ENCODE peak calls at places on chromosomes 13 and 19, in nine cellular contexts. G is A549, A is SK-N-SH, Z is tibial nerve, E is transverse colon, H is H1, U is esophagus muscularis mucosa, N is sigmoid colon, C is HepG2. K is an unnamed sample.

GRCh38 chr13:98157609-98158008 is 14.7 kb downstream of the FARP1 start:
- DNase-seq in G (no peak), A (no peak), Z (no peak), E (no peak), H (no peak), U (no peak), N (no peak), C (no peak), K (no peak)

GRCh38 chr19:44972802-44973201 is 17.6 kb downstream of the CLPTM1 start:
- DNase-seq in G (no peak), A (no peak), Z (no peak), E (no peak), H (no peak), U (no peak), N (no peak), C (no peak), K (no peak)

GRCh38 chr19:38974599-38975213 is 836 bp downstream of the FBXO17 start:
- DNase-seq in G (no peak), A (peak; percentile 34), Z (no peak), E (no peak), H (no peak), U (peak; percentile 93), N (no peak), C (no peak), K (no peak)

GRCh38 chr19:30853036-30853435 is 480.9 kb downstream of the ZNF536 start:
- DNase-seq in G (no peak), A (no peak), Z (no peak), E (no peak), H (no peak), U (peak; percentile 81), N (no peak), C (no peak), K (no peak)

GRCh38 chr19:50242586-50242985 is 39.2 kb downstream of the MYH14 start:
- DNase-seq in G (no peak), A (no peak), Z (no peak), E (no peak), H (no peak), U (no peak), N (no peak), C (no peak), K (no peak)

GRCh38 chr19:49746206-49746958 is 16.7 kb downstream of the TSKS start:
- DNase-seq in G (peak; percentile 67), A (peak; percentile 81), Z (no peak), E (peak; percentile 41), H (peak; percentile 97), U (no peak), N (peak; percentile 78), C (peak; percentile 36), K (peak; percentile 73)

GRCh38 chr13:95643814-95644598 is 500 bp downstream of the DZIP1 start:
- DNase-seq in G (peak; percentile 10), A (peak; percentile 80), Z (no peak), E (no peak), H (no peak), U (no peak), N (no peak), C (peak; percentile 2), K (no peak)

GRCh38 chr19:46970815-46971214 is 48.8 kb upstream of the NPAS1 start:
- DNase-seq in G (no peak), A (no peak), Z (no peak), E (no peak), H (no peak), U (no peak), N (no peak), C (no peak), K (no peak)

GRCh38 chr13:24149306-24150032 is 11.1 kb upstream of the SPATA13 start:
- DNase-seq in G (no peak), A (no peak), Z (no peak), E (no peak), H (no peak), U (no peak), N (no peak), C (no peak), K (no peak)

GRCh38 chr19:12834418-12834943 is at the start of gene RTBDN:
- DNase-seq in G (no peak), A (no peak), Z (no peak), E (no peak), H (no peak), U (no peak), N (no peak), C (no peak), K (no peak)

GRCh38 chr19:30739394-30739793 is 367.2 kb downstream of the ZNF536 start:
- DNase-seq in G (no peak), A (peak; percentile 62), Z (peak; percentile 39), E (no peak), H (no peak), U (no peak), N (no peak), C (no peak), K (no peak)

GRCh38 chr19:5567360-5567970 is at the start of gene TINCR:
- DNase-seq in G (no peak), A (peak; percentile 77), Z (no peak), E (no peak), H (no peak), U (no peak), N (no peak), C (no peak), K (no peak)

GRCh38 chr19:39563408-39563807 is 23.4 kb upstream of the EID2 start:
- DNase-seq in G (no peak), A (no peak), Z (no peak), E (no peak), H (peak; percentile 21), U (peak; percentile 19), N (no peak), C (no peak), K (no peak)

GRCh38 chr13:87524775-87525174 is 146.4 kb upstream of the SLITRK5 start:
- DNase-seq in G (no peak), A (no peak), Z (no peak), E (no peak), H (no peak), U (no peak), N (no peak), C (no peak), K (no peak)

GRCh38 chr13:112680741-112681360 is 9.0 kb upstream of the ATP11A start:
- DNase-seq in G (no peak), A (no peak), Z (no peak), E (no peak), H (no peak), U (no peak), N (no peak), C (no peak), K (no peak)

GRCh38 chr13:98219685-98220084 is 42.6 kb upstream of the RNF113B start:
- DNase-seq in G (no peak), A (no peak), Z (no peak), E (no peak), H (no peak), U (no peak), N (no peak), C (no peak), K (no peak)

GRCh38 chr19:50817941-50818858 is 5.4 kb downstream of the KLK1 start:
- DNase-seq in G (peak; percentile 95), A (peak; percentile 95), Z (no peak), E (peak; percentile 90), H (peak; percentile 65), U (no peak), N (no peak), C (no peak), K (no peak)

GRCh38 chr13:114097893-114098688 is 34.3 kb downstream of the RASA3 start:
- DNase-seq in G (no peak), A (peak; percentile 83), Z (peak; percentile 8), E (peak; percentile 7), H (no peak), U (no peak), N (peak; percentile 57), C (no peak), K (peak; percentile 16)
- TF ChIP-seq EP300 in G (no peak), A (no peak), Z (no peak), E (no peak), H (no peak), U (no peak), N (no peak), C (no peak), K (no peak)

GRCh38 chr19:42132030-42132628 is at the start of gene POU2F2:
- DNase-seq in G (no peak), A (no peak), Z (no peak), E (peak; percentile 81), H (no peak), U (no peak), N (no peak), C (no peak), K (no peak)
- TF ChIP-seq EP300 in G (no peak), A (no peak), Z (no peak), E (no peak), H (no peak), U (no peak), N (no peak), C (no peak), K (no peak)

DNA sequence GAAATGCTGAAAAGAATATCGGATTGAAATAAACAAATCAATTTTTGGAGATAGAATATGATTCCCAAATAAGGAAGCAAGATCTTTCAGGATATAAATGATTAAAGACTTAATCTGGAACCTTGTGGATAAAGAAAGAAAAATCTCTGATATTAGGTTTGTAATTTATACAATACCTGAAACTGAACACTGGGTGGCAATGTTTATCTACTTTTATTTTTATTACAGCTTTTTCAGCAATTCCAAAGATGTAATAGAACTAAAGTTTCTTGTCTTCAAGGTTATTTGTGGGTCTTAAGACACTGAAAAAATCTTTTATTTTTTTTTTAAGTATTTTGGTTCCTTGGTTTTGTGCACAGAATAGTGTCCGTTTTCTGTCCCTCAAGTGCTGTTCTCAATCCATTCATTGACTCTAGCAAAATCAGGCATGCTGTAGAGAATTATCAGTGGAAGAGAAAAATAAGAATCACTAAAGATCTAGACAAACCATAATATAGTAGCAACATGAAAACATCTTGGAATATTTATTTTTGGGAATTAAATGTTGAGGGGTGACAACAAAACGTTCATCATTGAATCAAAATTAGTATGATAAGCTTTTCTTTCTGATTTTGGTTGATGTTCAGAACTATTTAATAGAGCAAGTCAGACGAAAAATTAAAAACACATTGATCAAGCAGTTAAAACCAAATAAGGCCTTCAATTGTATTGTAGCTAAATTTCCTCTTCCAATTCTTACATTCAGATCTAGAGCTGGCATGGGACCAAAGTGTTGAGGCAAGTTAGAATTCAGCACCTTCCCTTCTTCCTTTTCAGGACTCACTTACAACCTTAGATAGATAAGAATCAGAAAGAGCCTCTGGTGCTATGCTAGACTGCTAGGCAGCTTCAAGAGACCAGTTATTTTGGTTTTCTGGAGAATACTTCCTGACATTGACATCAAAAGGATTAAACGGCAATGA is 704.4 kb upstream of the PCDH20 start:
- DNase-seq in G (peak; percentile 1), A (peak; percentile 17), Z (no peak), E (no peak), H (no peak), U (no peak), N (no peak), C (no peak), K (no peak)
- TF ChIP-seq EP300 in G (no peak), A (no peak), Z (no peak), E (no peak), H (no peak), U (no peak), N (no peak), C (no peak), K (no peak)

DNA sequence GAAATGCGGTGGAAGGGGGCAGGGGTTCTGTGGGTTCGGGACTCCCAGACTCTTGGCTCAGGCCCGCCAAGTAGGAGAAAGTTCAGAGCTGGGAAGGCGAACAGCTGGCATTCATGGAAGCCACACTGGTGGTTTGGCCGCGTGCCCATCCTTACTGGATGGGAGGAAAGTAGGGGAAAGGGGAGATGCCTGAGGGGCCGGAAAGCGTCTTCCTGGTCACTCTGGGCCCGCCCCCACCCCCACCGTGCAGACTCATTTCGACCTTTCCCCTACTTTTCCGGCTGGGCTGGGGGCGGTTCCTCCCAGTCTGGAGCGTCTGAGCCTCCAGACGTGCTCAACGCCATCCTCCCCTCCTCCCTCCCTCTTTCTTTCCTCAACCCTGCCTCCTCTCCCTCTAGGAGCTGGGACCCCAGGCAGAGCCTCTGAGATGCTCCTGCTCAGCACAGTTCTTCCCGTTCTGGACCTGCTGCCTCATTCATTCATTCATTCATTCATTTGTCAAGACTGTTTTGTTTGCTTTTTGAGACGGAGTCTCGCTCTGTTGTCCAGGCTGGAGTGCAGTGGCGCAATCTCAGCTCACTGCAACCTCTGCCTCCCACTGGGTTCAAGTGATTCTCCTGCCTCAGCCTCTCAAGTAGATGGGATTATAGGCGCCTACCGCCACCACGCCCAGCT is 3.5 kb downstream of the ANGPTL4 start:
- DNase-seq in G (no peak), A (peak; percentile 95), Z (peak; percentile 75), E (peak; percentile 87), H (peak; percentile 43), U (no peak), N (peak; percentile 97), C (no peak), K (peak; percentile 93)
- TF ChIP-seq EP300 in G (no peak), A (peak; percentile 79), Z (peak; percentile 82), E (peak; percentile 17), H (no peak), U (peak; percentile 28), N (peak; percentile 59), C (no peak), K (peak; percentile 41)

K was measured in ovary.